ENCODE peak calls at places on chromosomes 12 and 14, in five cellular contexts. A, B, Q, G and U are unnamed samples.

GRCh38 chr14:52044791-52045522 is 23.9 kb downstream of the NID2 start:
- DNase-seq in A (no peak), B (peak; percentile 90), Q (no peak), G (no peak), U (no peak)

GRCh38 chr12:55657282-55657681 is 20.6 kb downstream of the OR10P1 start:
- DNase-seq in A (no peak), B (no peak), Q (no peak), G (no peak), U (no peak)

GRCh38 chr12:76144253-76144564 is 59.7 kb upstream of the NAP1L1 start:
- DNase-seq in A (no peak), B (peak; percentile 32), Q (peak; percentile 34), G (no peak), U (no peak)

GRCh38 chr14:66509874-66510273 is 1.9 kb downstream of the GPHN start:
- DNase-seq in A (no peak), B (no peak), Q (no peak), G (no peak), U (no peak)

GRCh38 chr14:69323266-69323966 is 63.5 kb downstream of the GALNT16 start:
- DNase-seq in A (no peak), B (no peak), Q (no peak), G (no peak), U (no peak)

GRCh38 chr14:20624495-20625070 is 16.9 kb downstream of the OR6S1 start:
- DNase-seq in A (peak; percentile 48), B (no peak), Q (peak; percentile 82), G (no peak), U (peak; percentile 49)

GRCh38 chr14:82510007-82510406 is 976.4 kb upstream of the SEL1L start:
- DNase-seq in A (no peak), B (no peak), Q (no peak), G (no peak), U (no peak)

GRCh38 chr12:3869860-3870259 is 3.3 kb downstream of the PARP11 start:
- DNase-seq in A (no peak), B (no peak), Q (no peak), G (no peak), U (no peak)

GRCh38 chr14:91291786-91292405 is 47.4 kb upstream of the GPR68 start:
- DNase-seq in A (no peak), B (no peak), Q (no peak), G (no peak), U (no peak)

GRCh38 chr14:89455412-89455811 is 38.4 kb upstream of the FOXN3 start:
- DNase-seq in A (no peak), B (no peak), Q (peak; percentile 16), G (no peak), U (no peak)

GRCh38 chr12:85280984-85281946 is 1.2 kb downstream of the ALX1 start:
- DNase-seq in A (no peak), B (no peak), Q (no peak), G (no peak), U (no peak)

GRCh38 chr12:55699471-55700055 is 8.1 kb downstream of the ITGA7 start:
- DNase-seq in A (no peak), B (no peak), Q (no peak), G (no peak), U (no peak)

GRCh38 chr14:102279688-102280348 is 25.1 kb downstream of the MOK start:
- DNase-seq in A (no peak), B (peak; percentile 99), Q (no peak), G (no peak), U (no peak)

GRCh38 chr14:103427485-103428443 is 42.5 kb downstream of the MARK3 start:
- DNase-seq in A (no peak), B (peak; percentile 52), Q (peak; percentile 94), G (no peak), U (no peak)

GRCh38 chr12:47758584-47758833 is 171 bp downstream of the RAPGEF3 start:
- DNase-seq in A (no peak), B (no peak), Q (no peak), G (no peak), U (no peak)

GRCh38 chr14:67819563-67820411 is at the start of gene RAD51B:
- DNase-seq in A (peak; percentile 85), B (peak; percentile 92), Q (peak; percentile 85), G (peak; percentile 73), U (peak; percentile 98)

GRCh38 chr12:93886533-93887511 is 209.6 kb downstream of the CRADD start:
- DNase-seq in A (peak; percentile 71), B (peak; percentile 35), Q (no peak), G (no peak), U (no peak)

GRCh38 chr14:74973905-74974363 is 18.5 kb upstream of the PGF start:
- DNase-seq in A (no peak), B (no peak), Q (no peak), G (no peak), U (no peak)

GRCh38 chr14:93538411-93538810 is 107.7 kb downstream of the UNC79 start:
- DNase-seq in A (peak; percentile 16), B (peak; percentile 20), Q (no peak), G (no peak), U (peak; percentile 84)

GRCh38 chr14:43243168-43243567 is 1263.9 kb downstream of the FSCB start:
- DNase-seq in A (no peak), B (no peak), Q (no peak), G (no peak), U (no peak)